ENCODE peak calls at places on chromosomes 6 and 20, in seven cellular contexts. H, M, C, A, G, K and Q are unnamed samples.

GRCh38 chr20:62946918-62947317 is 5.6 kb upstream of the SLC17A9 start:
- DNase-seq in H (no peak), M (no peak), C (no peak), A (no peak), G (no peak), K (no peak), Q (no peak)

GRCh38 chr6:15577550-15578171 is 85.2 kb downstream of the DTNBP1 start:
- DNase-seq in H (no peak), M (no peak), C (no peak), A (no peak), G (no peak), K (no peak), Q (no peak)

GRCh38 chr6:118783931-118784528 is 109.9 kb upstream of the ASF1A start:
- DNase-seq in H (no peak), M (no peak), C (no peak), A (no peak), G (no peak), K (peak), Q (no peak)

GRCh38 chr20:39631557-39631956 is 669.4 kb downstream of the DHX35 start:
- DNase-seq in H (no peak), M (no peak), C (no peak), A (peak), G (peak), K (peak), Q (no peak)

GRCh38 chr6:149864578-149865535 is 698 bp upstream of the LRP11 start:
- DNase-seq in H (peak), M (no peak), C (peak), A (peak), G (peak), K (peak), Q (peak)

GRCh38 chr6:14965340-14966102 is 280.3 kb upstream of the JARID2 start:
- DNase-seq in H (no peak), M (no peak), C (no peak), A (no peak), G (no peak), K (no peak), Q (no peak)

GRCh38 chr20:45841407-45842129 is 8.0 kb downstream of the SNX21 start:
- DNase-seq in H (no peak), M (no peak), C (no peak), A (no peak), G (no peak), K (no peak), Q (no peak)

GRCh38 chr20:9837634-9838033 is 1.2 kb downstream of the PAK5 start:
- DNase-seq in H (no peak), M (no peak), C (no peak), A (no peak), G (no peak), K (no peak), Q (no peak)

GRCh38 chr6:47400581-47400980 is 77.0 kb upstream of the CD2AP start:
- DNase-seq in H (no peak), M (no peak), C (no peak), A (no peak), G (no peak), K (no peak), Q (no peak)

GRCh38 chr6:92122746-92123145 is 1296.6 kb downstream of the EPHA7 start:
- DNase-seq in H (peak), M (no peak), C (no peak), A (no peak), G (no peak), K (peak), Q (no peak)

GRCh38 chr6:6987749-6988148 is 120.0 kb upstream of the RREB1 start:
- DNase-seq in H (no peak), M (no peak), C (no peak), A (no peak), G (no peak), K (no peak), Q (no peak)

GRCh38 chr20:10453241-10453640 is 18.1 kb downstream of the SLX4IP start:
- DNase-seq in H (no peak), M (no peak), C (no peak), A (no peak), G (no peak), K (no peak), Q (no peak)

GRCh38 chr6:143200035-143200770 is 139.5 kb downstream of the AIG1 start:
- DNase-seq in H (no peak), M (no peak), C (no peak), A (peak), G (no peak), K (no peak), Q (no peak)

GRCh38 chr20:46111028-46111835 is 6.9 kb upstream of the CD40 start:
- DNase-seq in H (no peak), M (no peak), C (no peak), A (peak), G (no peak), K (no peak), Q (no peak)

GRCh38 chr20:63317601-63318291 is 24.8 kb downstream of the COL20A1 start:
- DNase-seq in H (no peak), M (peak), C (no peak), A (no peak), G (no peak), K (no peak), Q (no peak)

GRCh38 chr20:58549231-58549630 is 34.0 kb upstream of the APCDD1L start:
- DNase-seq in H (no peak), M (no peak), C (no peak), A (no peak), G (no peak), K (no peak), Q (no peak)

GRCh38 chr20:56807118-56807517 is 178.0 kb downstream of the TFAP2C start:
- DNase-seq in H (no peak), M (no peak), C (no peak), A (no peak), G (no peak), K (no peak), Q (no peak)

GRCh38 chr20:47256665-47257236 is 99.7 kb downstream of the ZMYND8 start:
- DNase-seq in H (no peak), M (no peak), C (no peak), A (peak), G (peak), K (peak), Q (no peak)

GRCh38 chr6:133990321-133990720 is 37.3 kb downstream of the TBPL1 start:
- DNase-seq in H (no peak), M (no peak), C (no peak), A (no peak), G (no peak), K (no peak), Q (no peak)

GRCh38 chr20:5401277-5401676 is 84.5 kb upstream of the PROKR2 start:
- DNase-seq in H (no peak), M (no peak), C (no peak), A (no peak), G (no peak), K (no peak), Q (no peak)

GRCh38 chr6:158109744-158110143 is 58.3 kb downstream of the SERAC1 start:
- DNase-seq in H (no peak), M (no peak), C (no peak), A (peak), G (no peak), K (no peak), Q (no peak)

GRCh38 chr6:166691741-166692140 is 64.7 kb upstream of the RPS6KA2 start:
- DNase-seq in H (no peak), M (no peak), C (no peak), A (no peak), G (no peak), K (no peak), Q (no peak)

GRCh38 chr6:30880563-30881252 is 3.6 kb upstream of the DDR1 start:
- DNase-seq in H (no peak), M (no peak), C (no peak), A (no peak), G (no peak), K (no peak), Q (peak)

GRCh38 chr6:37171141-37171969 is 1.4 kb downstream of the PIM1 start:
- DNase-seq in H (no peak), M (peak), C (no peak), A (peak), G (peak), K (peak), Q (peak)

GRCh38 chr6:62119401-62119800 is 166.6 kb downstream of the KHDRBS2 start:
- DNase-seq in H (no peak), M (no peak), C (no peak), A (no peak), G (no peak), K (no peak), Q (no peak)

GRCh38 chr20:31849306-31849930 is 4.0 kb upstream of the FOXS1 start:
- DNase-seq in H (no peak), M (no peak), C (no peak), A (no peak), G (no peak), K (no peak), Q (no peak)

GRCh38 chr20:63333241-63333836 is 27.8 kb downstream of the CHRNA4 start:
- DNase-seq in H (no peak), M (peak), C (no peak), A (no peak), G (no peak), K (no peak), Q (no peak)

GRCh38 chr6:161361529-161361928 is 87.7 kb upstream of the AGPAT4 start:
- DNase-seq in H (no peak), M (no peak), C (no peak), A (no peak), G (no peak), K (no peak), Q (no peak)

GRCh38 chr20:4026093-4026601 is 10.8 kb upstream of the RNF24 start:
- DNase-seq in H (peak), M (no peak), C (peak), A (peak), G (peak), K (peak), Q (no peak)
- TF ChIP-seq CTCF in H (peak), M (peak), C (peak), A (peak), G (peak), K (peak), Q (peak)

GRCh38 chr6:21348462-21349195 is 244.9 kb upstream of the SOX4 start:
- DNase-seq in H (no peak), M (peak), C (no peak), A (peak), G (peak), K (peak), Q (no peak)
- TF ChIP-seq CTCF in H (no peak), M (no peak), C (no peak), A (no peak), G (no peak), K (no peak), Q (no peak)

GRCh38 chr6:69105288-69105687 is 470.2 kb downstream of the ADGRB3 start:
- DNase-seq in H (no peak), M (no peak), C (no peak), A (no peak), G (no peak), K (peak), Q (no peak)
- TF ChIP-seq CTCF in H (no peak), M (no peak), C (no peak), A (no peak), G (no peak), K (peak), Q (no peak)

GRCh38 chr6:44001318-44001868 is 125.9 kb downstream of the MRPL14 start:
- DNase-seq in H (peak), M (no peak), C (no peak), A (no peak), G (no peak), K (peak), Q (no peak)
- TF ChIP-seq CTCF in H (peak), M (peak), C (peak), A (peak), G (peak), K (peak), Q (peak)